ENCODE peak calls at places on chromosomes 6 and 20, in eight cellular contexts. O is A673, Z is neural crest cell, N is RWPE1, J is GM20000, G is foreskin fibroblast, V is IMR-90, T is sigmoid colon. Q is an unnamed sample.

GRCh38 chr6:165468836-165469235 is 159.4 kb upstream of the C6orf118 start:
- DNase-seq in O (no peak), Z (no peak), N (no peak), J (no peak), G (no peak), V (peak; percentile 18), T (no peak), Q (no peak)

GRCh38 chr6:21327326-21328140 is 266.0 kb upstream of the SOX4 start:
- DNase-seq in O (no peak), Z (no peak), N (no peak), J (no peak), G (no peak), V (no peak), T (no peak), Q (no peak)

GRCh38 chr6:2630891-2631458 is 119.7 kb downstream of the MYLK4 start:
- DNase-seq in O (no peak), Z (no peak), N (no peak), J (no peak), G (peak; percentile 50), V (peak; percentile 98), T (no peak), Q (no peak)

GRCh38 chr20:37971561-37972127 is 61.6 kb downstream of the TTI1 start:
- DNase-seq in O (no peak), Z (no peak), N (no peak), J (no peak), G (no peak), V (no peak), T (no peak), Q (no peak)

GRCh38 chr6:158174514-158174913 is 6.4 kb downstream of the GTF2H5 start:
- DNase-seq in O (no peak), Z (no peak), N (no peak), J (no peak), G (peak; percentile 94), V (peak; percentile 95), T (no peak), Q (peak; percentile 53)

GRCh38 chr6:31615748-31616147 is 714 bp downstream of the AIF1 start:
- DNase-seq in O (no peak), Z (no peak), N (no peak), J (no peak), G (no peak), V (no peak), T (no peak), Q (no peak)

GRCh38 chr6:116229287-116229913 is 24.5 kb downstream of the TSPYL4 start:
- DNase-seq in O (peak; percentile 36), Z (peak; percentile 48), N (peak; percentile 45), J (no peak), G (peak; percentile 96), V (peak; percentile 91), T (peak; percentile 96), Q (peak; percentile 11)

GRCh38 chr6:145247677-145248419 is 487.5 kb downstream of the EPM2A start:
- DNase-seq in O (peak; percentile 83), Z (no peak), N (peak; percentile 80), J (no peak), G (peak; percentile 91), V (peak; percentile 98), T (no peak), Q (peak; percentile 93)

GRCh38 chr6:45591306-45591705 is 213.6 kb upstream of the SUPT3H start:
- DNase-seq in O (no peak), Z (no peak), N (no peak), J (no peak), G (peak; percentile 26), V (peak; percentile 32), T (no peak), Q (peak; percentile 77)

GRCh38 chr6:105603779-105604592 is 201.1 kb upstream of the PREP start:
- DNase-seq in O (no peak), Z (no peak), N (no peak), J (no peak), G (peak; percentile 64), V (peak; percentile 76), T (peak; percentile 77), Q (no peak)

DNA sequence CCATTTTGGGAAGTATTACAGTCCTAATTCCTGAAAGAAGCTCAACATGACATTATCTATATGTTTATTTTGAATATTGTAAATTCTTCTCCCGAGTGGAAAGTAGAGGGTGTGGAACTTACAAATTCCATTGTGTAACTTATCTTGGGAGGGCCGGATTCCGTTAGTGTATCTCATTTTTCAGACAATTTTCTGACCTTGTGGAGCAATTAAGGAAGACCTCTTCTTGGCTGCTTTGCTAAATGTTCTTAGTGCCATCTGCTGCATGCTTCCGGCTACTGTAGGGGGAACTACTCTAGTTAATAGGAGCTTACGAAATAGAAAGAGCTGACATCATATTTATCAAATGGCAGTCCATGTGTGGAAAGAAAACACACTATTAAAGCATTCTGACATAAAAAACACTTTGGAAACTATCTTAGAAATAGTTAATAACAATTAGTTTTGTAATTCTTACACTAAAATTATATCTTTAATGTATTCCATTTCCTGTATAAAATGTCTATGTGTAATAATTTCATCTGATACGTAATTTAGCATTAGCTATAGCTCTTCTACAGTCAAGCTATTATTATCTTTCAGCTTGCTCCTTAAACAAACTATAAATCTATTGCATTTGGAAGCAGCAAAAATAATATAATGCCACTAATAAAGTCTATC is 41.5 kb upstream of the KCNQ5 start:
- DNase-seq in O (peak; percentile 86), Z (no peak), N (peak; percentile 75), J (peak; percentile 13), G (peak; percentile 89), V (peak; percentile 88), T (no peak), Q (peak; percentile 36)
- TF ChIP-seq CTCF in O (peak; percentile 74), Z (peak; percentile 55), N (peak; percentile 81), J (no peak), G (peak; percentile 83), V (peak; percentile 89), T (no peak), Q (peak; percentile 95)

GRCh38 chr6:142353690-142354089 is 51.9 kb downstream of the ADGRG6 start:
- DNase-seq in O (no peak), Z (no peak), N (no peak), J (no peak), G (no peak), V (no peak), T (no peak), Q (no peak)
- TF ChIP-seq CTCF in O (no peak), Z (no peak), N (no peak), J (no peak), G (no peak), V (no peak), T (no peak), Q (no peak)

DNA sequence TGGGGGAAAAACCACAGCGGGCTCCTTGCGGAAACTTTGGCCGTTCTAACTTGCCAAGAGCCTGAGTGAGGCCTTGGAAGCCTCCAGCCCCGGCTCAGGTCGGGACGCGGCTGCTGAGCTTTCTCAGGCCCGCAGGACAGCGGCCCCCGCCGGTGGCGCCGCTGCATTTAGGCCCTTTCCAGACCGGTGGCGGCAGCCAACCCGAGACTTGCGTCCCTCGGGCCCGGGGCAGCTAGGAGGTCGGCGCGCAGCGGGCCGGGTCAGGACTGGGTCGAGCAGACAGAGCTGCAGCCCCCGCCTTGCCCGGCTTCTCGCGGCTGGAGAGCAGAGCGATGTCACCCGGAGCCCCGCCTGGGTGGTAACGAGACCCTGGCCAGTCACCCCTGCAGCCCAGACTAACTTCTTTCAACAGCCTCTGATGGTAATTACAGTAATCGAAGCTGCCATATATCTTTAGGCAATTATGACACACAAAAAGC is 2.7 kb downstream of the NR2E1 start:
- DNase-seq in O (no peak), Z (no peak), N (no peak), J (peak; percentile 72), G (peak; percentile 49), V (no peak), T (no peak), Q (no peak)
- TF ChIP-seq CTCF in O (peak; percentile 19), Z (peak; percentile 44), N (no peak), J (no peak), G (peak; percentile 23), V (no peak), T (peak; percentile 16), Q (peak; percentile 43)

GRCh38 chr20:46544576-46544975 is 5.9 kb downstream of the OCSTAMP start:
- DNase-seq in O (no peak), Z (no peak), N (no peak), J (no peak), G (peak; percentile 26), V (peak; percentile 8), T (no peak), Q (no peak)
- TF ChIP-seq CTCF in O (no peak), Z (no peak), N (no peak), J (peak; percentile 24), G (no peak), V (no peak), T (no peak), Q (peak; percentile 21)

DNA sequence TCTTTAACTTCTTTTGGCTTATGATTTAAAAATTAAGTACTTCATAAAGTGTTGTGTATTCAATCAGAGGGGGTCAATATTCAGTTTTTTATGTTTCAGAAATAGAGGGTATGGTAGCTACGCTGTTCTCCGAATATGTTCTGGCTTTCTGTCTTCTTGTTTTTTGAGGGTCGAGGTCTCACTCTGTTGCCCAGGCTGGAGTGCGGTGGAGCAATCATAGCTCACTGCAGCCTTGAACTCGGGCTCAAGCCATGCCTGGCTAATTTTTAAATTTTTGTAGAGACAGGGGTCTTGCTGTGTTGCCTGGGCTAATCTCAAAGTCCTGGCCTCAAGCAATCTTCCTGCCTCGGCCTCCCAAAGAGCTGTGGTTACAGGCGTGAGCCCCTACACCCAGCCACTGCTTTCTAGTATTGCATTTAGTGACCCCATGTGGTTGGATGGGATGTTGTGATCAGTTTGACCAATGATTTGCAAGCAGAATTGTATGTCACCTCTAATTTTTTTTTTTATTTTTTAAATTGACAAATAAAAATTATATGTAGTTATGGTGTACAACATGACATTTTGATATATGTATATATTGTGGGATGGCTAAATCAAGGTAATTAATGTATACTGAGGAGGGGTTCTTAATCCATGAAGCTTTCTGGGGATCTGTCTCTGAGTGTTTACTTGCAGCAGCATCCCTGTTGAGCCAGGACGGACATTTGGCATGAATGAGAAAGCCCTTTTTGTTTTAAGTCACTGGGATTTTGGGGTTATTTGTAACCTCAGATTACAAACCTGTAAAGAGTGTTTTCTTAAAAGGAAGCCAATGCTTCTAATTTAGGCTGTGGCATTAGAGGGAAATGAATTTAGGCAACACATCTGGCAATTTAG is 38.5 kb upstream of the DEK start:
- DNase-seq in O (peak; percentile 24), Z (no peak), N (no peak), J (no peak), G (peak; percentile 13), V (peak; percentile 12), T (no peak), Q (no peak)
- TF ChIP-seq CTCF in O (peak; percentile 33), Z (peak; percentile 23), N (no peak), J (no peak), G (no peak), V (peak; percentile 7), T (peak; percentile 12), Q (peak; percentile 26)

GRCh38 chr6:153231048-153231635 is 100.1 kb upstream of the RGS17 start:
- DNase-seq in O (peak; percentile 80), Z (peak; percentile 75), N (peak; percentile 46), J (peak; percentile 16), G (peak; percentile 57), V (peak; percentile 12), T (no peak), Q (peak; percentile 26)
- TF ChIP-seq CTCF in O (peak; percentile 98), Z (peak; percentile 98), N (peak; percentile 97), J (peak; percentile 85), G (peak; percentile 84), V (peak; percentile 60), T (peak; percentile 49), Q (peak; percentile 74)

GRCh38 chr6:152508477-152508876 is 128.7 kb downstream of the SYNE1 start:
- DNase-seq in O (no peak), Z (no peak), N (no peak), J (no peak), G (no peak), V (no peak), T (no peak), Q (no peak)
- TF ChIP-seq CTCF in O (no peak), Z (no peak), N (no peak), J (no peak), G (no peak), V (no peak), T (no peak), Q (no peak)